ENCODE peak calls at places on chromosomes 11 and 22, in four cellular contexts. One of them, this sample, is unnamed.

GRCh38 chr22:32281092-32281491 is 25.9 kb upstream of the SLC5A4 start:
- DNase-seq in left ventricle myocardium superior: no peak
- DNase-seq in EL: peak; percentile 59
- DNase-seq in GM18507: no peak
- DNase-seq in this sample: peak; percentile 21

GRCh38 chr22:33747576-33748180 is 172.6 kb downstream of the LARGE1 start:
- DNase-seq in left ventricle myocardium superior: no peak
- DNase-seq in GM18507: no peak
- DNase-seq in EL: no peak
- DNase-seq in this sample: no peak

GRCh38 chr11:518463-519202 is 11.6 kb upstream of the RNH1 start:
- DNase-seq in EL: peak; percentile 98
- DNase-seq in GM18507: peak; percentile 81
- DNase-seq in left ventricle myocardium superior: peak; percentile 93
- DNase-seq in this sample: no peak

GRCh38 chr11:120867531-120867930 is 156.4 kb upstream of the TBCEL start:
- DNase-seq in GM18507: no peak
- DNase-seq in EL: no peak
- DNase-seq in left ventricle myocardium superior: no peak
- DNase-seq in this sample: no peak

GRCh38 chr11:120674537-120674936 is 163.0 kb downstream of the GRIK4 start:
- DNase-seq in GM18507: no peak
- DNase-seq in left ventricle myocardium superior: no peak
- DNase-seq in EL: peak; percentile 71
- DNase-seq in this sample: no peak

GRCh38 chr11:33207408-33207985 is 46.2 kb upstream of the CSTF3 start:
- DNase-seq in left ventricle myocardium superior: peak; percentile 43
- DNase-seq in EL: no peak
- DNase-seq in GM18507: no peak
- DNase-seq in this sample: no peak

GRCh38 chr11:83751041-83751440 is 464.9 kb upstream of the CCDC90B start:
- DNase-seq in EL: no peak
- DNase-seq in GM18507: no peak
- DNase-seq in left ventricle myocardium superior: no peak
- DNase-seq in this sample: no peak

GRCh38 chr11:121412000-121412587 is 40.0 kb upstream of the SORL1 start:
- DNase-seq in EL: no peak
- DNase-seq in left ventricle myocardium superior: no peak
- DNase-seq in GM18507: no peak
- DNase-seq in this sample: no peak

GRCh38 chr11:118491041-118491440 is 36.2 kb upstream of the TTC36 start:
- DNase-seq in left ventricle myocardium superior: no peak
- DNase-seq in GM18507: no peak
- DNase-seq in EL: no peak
- DNase-seq in this sample: no peak

GRCh38 chr11:73414977-73415492 is 38.8 kb downstream of the RELT start:
- DNase-seq in GM18507: no peak
- DNase-seq in EL: peak; percentile 54
- DNase-seq in left ventricle myocardium superior: no peak
- DNase-seq in this sample: no peak

GRCh38 chr22:31618057-31618456 is 44.0 kb downstream of the PISD start:
- DNase-seq in left ventricle myocardium superior: no peak
- DNase-seq in EL: no peak
- DNase-seq in GM18507: no peak
- DNase-seq in this sample: no peak

GRCh38 chr11:79119491-79120284 is 321.1 kb downstream of the TENM4 start:
- DNase-seq in GM18507: no peak
- DNase-seq in left ventricle myocardium superior: no peak
- DNase-seq in EL: no peak
- DNase-seq in this sample: no peak

GRCh38 chr11:105693075-105693474 is 83.2 kb downstream of the GRIA4 start:
- DNase-seq in GM18507: no peak
- DNase-seq in left ventricle myocardium superior: no peak
- DNase-seq in EL: no peak
- DNase-seq in this sample: no peak

GRCh38 chr11:78961186-78961782 is 386.6 kb upstream of the NARS2 start:
- DNase-seq in GM18507: no peak
- DNase-seq in EL: peak; percentile 4
- DNase-seq in left ventricle myocardium superior: no peak
- DNase-seq in this sample: peak; percentile 39

GRCh38 chr11:134571301-134571700 is 159.3 kb upstream of the B3GAT1 start:
- DNase-seq in GM18507: no peak
- DNase-seq in left ventricle myocardium superior: no peak
- DNase-seq in EL: no peak
- DNase-seq in this sample: no peak

GRCh38 chr11:31798057-31799035 is 12.8 kb downstream of the PAX6 start:
- DNase-seq in GM18507: no peak
- DNase-seq in EL: no peak
- DNase-seq in left ventricle myocardium superior: no peak
- DNase-seq in this sample: no peak

GRCh38 chr11:128039140-128040021 is 548.0 kb downstream of the ETS1 start:
- DNase-seq in left ventricle myocardium superior: peak; percentile 35
- DNase-seq in EL: peak; percentile 86
- DNase-seq in GM18507: no peak
- DNase-seq in this sample: peak; percentile 33

GRCh38 chr11:117281159-117281558 is 10.0 kb upstream of the BACE1-AS start:
- DNase-seq in GM18507: no peak
- DNase-seq in EL: peak; percentile 97
- DNase-seq in left ventricle myocardium superior: no peak
- DNase-seq in this sample: peak; percentile 45

GRCh38 chr11:12818333-12819015 is 144.3 kb downstream of the TEAD1 start:
- DNase-seq in GM18507: no peak
- DNase-seq in left ventricle myocardium superior: no peak
- DNase-seq in EL: peak; percentile 83
- DNase-seq in this sample: peak; percentile 21